ENCODE peak calls at places on chromosomes 16 and 17, in seven cellular contexts. J is fibroblast of lung, Y is BE2C, F is HCT116, V is hepatocyte, A is stomach, X is astrocyte. M is an unnamed sample.
A peak's percentile ranks its signal among the peaks of the same experiment; 100 is the strongest.

GRCh38 chr17:78130439-78131101 is at the start of gene TMC8:
- DNase-seq in Y (no peak), V (no peak), J (no peak), X (no peak), A (peak; percentile 51), F (no peak), M (no peak)

GRCh38 chr17:47883589-47884426 is 12.2 kb upstream of the SP2 start:
- DNase-seq in V (peak; percentile 78), Y (no peak), X (no peak), A (no peak), J (no peak), F (no peak), M (no peak)

GRCh38 chr17:64585146-64585545 is 77.0 kb downstream of the SMURF2 start:
- DNase-seq in X (no peak), Y (no peak), J (no peak), A (no peak), V (no peak), F (no peak), M (no peak)

GRCh38 chr17:71423871-71424546 is 696.8 kb upstream of the SOX9 start:
- DNase-seq in J (peak; percentile 88), X (peak; percentile 84), A (no peak), Y (no peak), F (peak; percentile 98), V (no peak), M (peak; percentile 87)

GRCh38 chr17:36583787-36584186 is 7.9 kb upstream of the DHRS11 start:
- DNase-seq in A (no peak), X (no peak), F (no peak), J (no peak), Y (no peak), V (no peak), M (no peak)

GRCh38 chr16:19844945-19845641 is 39.6 kb downstream of the GPRC5B start:
- DNase-seq in A (no peak), J (peak; percentile 87), V (peak; percentile 54), X (peak; percentile 85), F (no peak), Y (no peak), M (peak; percentile 83)

GRCh38 chr17:77467513-77467912 is 326.7 kb downstream of the SEC14L1 start:
- DNase-seq in V (no peak), X (no peak), Y (no peak), J (no peak), A (no peak), F (no peak), M (no peak)

GRCh38 chr17:50954641-50955121 is 88.5 kb upstream of the TOB1 start:
- DNase-seq in X (no peak), J (no peak), V (no peak), Y (no peak), F (no peak), A (no peak), M (no peak)

GRCh38 chr17:2814499-2815341 is 18.5 kb downstream of the RAP1GAP2 start:
- DNase-seq in A (no peak), J (peak; percentile 11), Y (no peak), V (no peak), F (no peak), X (no peak), M (no peak)

GRCh38 chr17:49041527-49041926 is 44.3 kb downstream of the IGF2BP1 start:
- DNase-seq in X (no peak), J (no peak), F (no peak), Y (no peak), V (no peak), A (no peak), M (no peak)
- H3K36me3 ChIP-seq in X (peaks cover 68% of the 10 kb centered on the region), J (no peaks in the 10 kb centered on the region), F (no peaks in the 10 kb centered on the region), Y (peaks cover 59% of the 10 kb centered on the region), V (no peaks in the 10 kb centered on the region), A (no peaks in the 10 kb centered on the region), M (no peaks in the 10 kb centered on the region)

DNA sequence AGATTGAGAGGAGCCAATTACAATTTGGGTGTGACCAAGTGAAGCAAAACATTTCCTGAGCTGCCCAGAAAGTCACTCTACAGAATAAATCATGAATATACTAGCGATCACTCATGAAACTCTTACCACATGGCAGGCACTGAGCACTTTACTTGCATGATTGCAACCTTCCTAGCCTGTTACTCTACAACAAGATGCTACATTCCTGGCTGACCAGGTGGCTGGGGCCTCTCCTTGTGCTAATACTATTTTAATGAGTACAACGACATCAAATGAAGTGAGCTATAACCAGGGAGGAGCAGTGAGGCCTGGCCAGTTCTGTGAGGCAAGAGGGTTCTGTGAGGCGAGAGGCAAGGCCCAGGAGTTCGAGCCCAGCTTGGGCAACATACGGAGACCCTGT is 75.2 kb downstream of the CPPED1 start:
- DNase-seq in V (no peak), F (no peak), X (no peak), J (no peak), Y (no peak), A (no peak), M (peak; percentile 61)
- TF ChIP-seq CTCF in V (no peak), F (no peak), X (no peak), J (no peak), Y (no peak), A (no peak), M (no peak)

GRCh38 chr17:18992454-18993130 is 12.0 kb downstream of the FAM83G start:
- DNase-seq in V (no peak), A (no peak), J (no peak), Y (no peak), F (no peak), X (no peak), M (no peak)

GRCh38 chr17:18994626-18995025 is 9.9 kb downstream of the FAM83G start:
- DNase-seq in Y (no peak), X (no peak), F (no peak), A (no peak), V (no peak), J (no peak), M (no peak)

GRCh38 chr17:18991531-18992315 is 12.8 kb downstream of the FAM83G start:
- DNase-seq in J (no peak), F (no peak), Y (no peak), A (no peak), X (no peak), V (no peak), M (no peak)

GRCh38 chr17:18995220-18995619 is 9.3 kb downstream of the FAM83G start:
- DNase-seq in F (no peak), V (no peak), A (no peak), X (no peak), J (no peak), Y (no peak), M (no peak)

GRCh38 chr17:18993876-18994275 is 10.7 kb downstream of the FAM83G start:
- DNase-seq in X (no peak), A (no peak), Y (no peak), F (no peak), J (peak; percentile 9), V (no peak), M (no peak)
- H3K36me3 ChIP-seq in X (peaks cover 7% of the 10 kb centered on the region), A (no peaks in the 10 kb centered on the region), Y (no peaks in the 10 kb centered on the region), F (peaks cover 24% of the 10 kb centered on the region), J (no peaks in the 10 kb centered on the region), V (no peaks in the 10 kb centered on the region), M (peaks cover 1% of the 10 kb centered on the region)

GRCh38 chr16:48864055-48864454 is 254.1 kb upstream of the N4BP1 start:
- DNase-seq in V (no peak), Y (no peak), F (no peak), A (no peak), J (no peak), X (no peak), M (no peak)
- TF ChIP-seq CTCF in V (no peak), Y (no peak), F (peak; percentile 51), A (no peak), J (no peak), X (no peak), M (no peak)

DNA sequence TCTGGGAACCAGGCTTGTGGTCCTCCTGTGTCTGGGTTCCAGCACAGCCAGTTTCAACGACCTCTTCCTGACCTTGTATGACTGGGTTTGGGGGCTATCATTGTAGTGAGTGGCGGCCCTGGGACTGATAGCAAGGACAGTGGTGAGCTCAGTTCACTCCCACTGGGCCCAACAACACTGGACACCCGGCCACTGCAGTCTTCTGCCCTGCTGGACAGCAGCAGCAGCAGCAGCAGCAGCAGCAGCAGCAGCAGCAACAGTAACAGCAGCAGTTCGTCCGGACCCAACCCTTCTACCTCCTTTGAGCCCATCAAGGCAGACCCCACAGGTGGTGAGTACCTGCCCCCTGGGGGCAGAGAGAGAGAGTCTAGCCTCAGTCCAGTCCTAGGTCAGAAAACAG is 3.3 kb upstream of the ELMO3 start:
- DNase-seq in X (no peak), F (no peak), A (no peak), V (no peak), J (no peak), Y (no peak), M (no peak)
- H3K36me3 ChIP-seq in X (peaks cover 35% of the 10 kb centered on the region), F (peaks cover 40% of the 10 kb centered on the region), A (peaks cover 43% of the 10 kb centered on the region), V (no peaks in the 10 kb centered on the region), J (peaks cover 39% of the 10 kb centered on the region), Y (peaks cover 53% of the 10 kb centered on the region), M (peaks cover 2% of the 10 kb centered on the region)

GRCh38 chr17:69336580-69336979 is 9.6 kb upstream of the ABCA5 start:
- DNase-seq in A (no peak), Y (no peak), J (no peak), X (no peak), F (no peak), V (no peak), M (no peak)
- TF ChIP-seq CTCF in A (no peak), Y (no peak), J (no peak), X (no peak), F (peak; percentile 41), V (no peak), M (no peak)

GRCh38 chr17:56896217-56896967 is 17.5 kb downstream of the TRIM25 start:
- DNase-seq in X (no peak), V (no peak), Y (no peak), J (no peak), F (no peak), A (peak; percentile 1), M (no peak)

GRCh38 chr17:56893503-56893902 is 20.3 kb downstream of the TRIM25 start:
- DNase-seq in V (no peak), A (no peak), F (no peak), X (no peak), J (no peak), Y (no peak), M (no peak)

GRCh38 chr17:56896968-56897359 is 16.9 kb downstream of the TRIM25 start:
- DNase-seq in X (no peak), J (no peak), F (no peak), Y (no peak), A (peak; percentile 56), V (no peak), M (no peak)

GRCh38 chr17:56892333-56892732 is 21.5 kb downstream of the TRIM25 start:
- DNase-seq in Y (no peak), F (no peak), X (no peak), J (no peak), V (no peak), A (no peak), M (no peak)

GRCh38 chr17:56894859-56895455 is 18.9 kb downstream of the TRIM25 start:
- DNase-seq in V (no peak), J (no peak), F (no peak), A (no peak), Y (no peak), X (no peak), M (no peak)
- H3K36me3 ChIP-seq in V (no peaks in the 10 kb centered on the region), J (peaks cover 44% of the 10 kb centered on the region), F (peaks cover 78% of the 10 kb centered on the region), A (peaks cover 78% of the 10 kb centered on the region), Y (peaks cover 4% of the 10 kb centered on the region), X (peaks cover 3% of the 10 kb centered on the region), M (no peaks in the 10 kb centered on the region)

M was measured in kidney epithelial cell.